ENCODE peak calls at places on chromosomes 13 and 19, in nine cellular contexts. N is colonic mucosa; K is CD8-positive, alpha-beta memory T cell; O is mesendoderm; R is effector memory CD4-positive, alpha-beta T cell; E is right cardiac atrium; G is GM23248; J is brain microvascular endothelial cell; C is PC-3. M is an unnamed sample.
A peak's percentile ranks its signal among the peaks of the same experiment; 100 is the strongest.

GRCh38 chr19:18020212-18021067 is 12.5 kb downstream of the ARRDC2 start:
- DNase-seq in R (no peak), E (peak; percentile 99), N (peak; percentile 69), K (no peak), G (peak; percentile 80), O (no peak), C (no peak), J (peak; percentile 61), M (no peak)

GRCh38 chr13:59982631-59983382 is 180.9 kb downstream of the DIAPH3 start:
- DNase-seq in K (no peak), E (no peak), O (no peak), C (no peak), G (no peak), R (no peak), N (no peak), J (peak; percentile 25), M (no peak)

GRCh38 chr13:74062933-74063332 is 71.3 kb downstream of the KLF12 start:
- DNase-seq in R (no peak), O (no peak), K (peak; percentile 9), N (peak; percentile 24), C (no peak), E (peak; percentile 78), J (peak; percentile 75), G (peak; percentile 82), M (no peak)

GRCh38 chr19:14443632-14444216 is 10.6 kb downstream of the PKN1 start:
- DNase-seq in O (no peak), J (no peak), N (no peak), C (no peak), R (no peak), E (no peak), K (no peak), G (no peak), M (no peak)

GRCh38 chr13:102020611-102021216 is 381.1 kb downstream of the FGF14 start:
- DNase-seq in G (no peak), J (peak; percentile 80), O (no peak), C (peak; percentile 30), E (no peak), K (no peak), N (no peak), R (no peak), M (no peak)

GRCh38 chr13:59914556-59914955 is 249.2 kb downstream of the DIAPH3 start:
- DNase-seq in K (no peak), J (peak; percentile 76), G (peak; percentile 43), N (no peak), O (no peak), R (no peak), E (no peak), C (no peak), M (no peak)

GRCh38 chr13:112743451-112744305 is 53.8 kb downstream of the ATP11A start:
- DNase-seq in G (no peak), C (no peak), K (no peak), O (no peak), N (no peak), E (no peak), J (no peak), R (no peak), M (no peak)

GRCh38 chr19:34998777-34999497 is 1.2 kb upstream of the GRAMD1A start:
- DNase-seq in K (no peak), G (no peak), O (no peak), R (no peak), C (no peak), J (no peak), E (peak; percentile 26), N (peak; percentile 25), M (no peak)

GRCh38 chr19:4575267-4575793 is 15.8 kb upstream of the SEMA6B start:
- DNase-seq in N (no peak), E (peak; percentile 83), O (peak; percentile 99), C (peak; percentile 90), K (no peak), G (peak; percentile 87), J (peak; percentile 95), R (no peak), M (peak; percentile 92)

GRCh38 chr19:55831846-55832245 is at the start of gene NLRP11:
- DNase-seq in R (no peak), C (no peak), J (no peak), O (no peak), G (no peak), K (no peak), N (no peak), E (no peak), M (no peak)
- H3K27ac ChIP-seq in R (no peak within 1 kb of the TSS), C (no peak within 1 kb of the TSS), J (no peak within 1 kb of the TSS), O (no peak within 1 kb of the TSS), G (no peak within 1 kb of the TSS), K (no peak within 1 kb of the TSS), N (no peak within 1 kb of the TSS), E (no peak within 1 kb of the TSS), M (no peak within 1 kb of the TSS)

GRCh38 chr13:28494537-28494860 is 429 bp downstream of the FLT1 start:
- DNase-seq in K (no peak), C (no peak), N (no peak), E (no peak), O (no peak), R (no peak), J (no peak), G (peak; percentile 59), M (no peak)
- H3K27ac ChIP-seq in K (no peak overlapping the region), C (no peak overlapping the region), N (no peak overlapping the region), E (peak overlapping the region; percentile 31), O (no peak overlapping the region), R (no peak overlapping the region), J (no peak overlapping the region), G (no peak overlapping the region), M (no peak overlapping the region)

GRCh38 chr19:23318143-23318542 is 67.9 kb upstream of the ZNF724 start:
- DNase-seq in J (no peak), O (no peak), K (no peak), C (peak; percentile 38), G (peak; percentile 7), N (no peak), R (no peak), E (no peak), M (peak; percentile 6)
- H3K27ac ChIP-seq in J (no peak overlapping the region), O (no peak overlapping the region), K (no peak overlapping the region), C (no peak overlapping the region), G (no peak overlapping the region), N (no peak overlapping the region), R (no peak overlapping the region), E (no peak overlapping the region), M (no peak overlapping the region)

GRCh38 chr19:13058951-13059660 is 43.6 kb downstream of the LYL1 start:
- DNase-seq in E (peak; percentile 54), K (no peak), G (no peak), R (no peak), O (no peak), N (no peak), J (no peak), C (no peak), M (no peak)
- H3K27ac ChIP-seq in E (peak overlapping the region; percentile 6), K (no peak overlapping the region), G (peak overlapping the region; percentile 67), R (no peak overlapping the region), O (no peak overlapping the region), N (no peak overlapping the region), J (no peak overlapping the region), C (no peak overlapping the region), M (peak overlapping the region; percentile 100)

GRCh38 chr19:29530549-29531457 is 5.0 kb downstream of the VSTM2B start:
- DNase-seq in J (no peak), E (no peak), K (no peak), G (no peak), C (no peak), R (no peak), N (no peak), O (peak; percentile 25), M (no peak)
- H3K27ac ChIP-seq in J (no peak overlapping the region), E (no peak overlapping the region), K (no peak overlapping the region), G (no peak overlapping the region), C (no peak overlapping the region), R (no peak overlapping the region), N (no peak overlapping the region), O (no peak overlapping the region), M (no peak overlapping the region)

DNA sequence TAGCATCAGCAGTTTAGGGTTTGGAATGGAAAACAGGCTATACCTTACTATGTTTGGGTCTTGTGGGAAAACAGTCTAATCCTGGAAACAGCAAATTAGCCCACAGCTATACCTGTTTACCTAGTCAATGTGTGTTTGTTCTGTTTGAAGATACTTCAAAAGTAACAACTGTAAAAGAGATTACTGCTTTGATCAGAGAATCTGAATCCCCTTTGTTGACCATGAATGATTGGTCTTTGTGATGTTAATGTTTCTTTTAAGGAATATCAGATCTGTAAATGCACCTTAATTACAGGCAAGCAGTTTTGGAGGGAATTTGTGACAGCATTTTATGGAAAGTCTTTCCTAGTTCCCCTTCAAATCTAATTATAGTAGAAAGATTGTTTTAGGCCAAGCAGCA is 20.7 kb upstream of the KLF5 start:
- DNase-seq in R (no peak), J (no peak), C (no peak), O (no peak), E (no peak), K (no peak), G (no peak), N (no peak), M (no peak)
- H3K27ac ChIP-seq in R (no peak overlapping the region), J (no peak overlapping the region), C (no peak overlapping the region), O (no peak overlapping the region), E (no peak overlapping the region), K (no peak overlapping the region), G (no peak overlapping the region), N (no peak overlapping the region), M (no peak overlapping the region)

DNA sequence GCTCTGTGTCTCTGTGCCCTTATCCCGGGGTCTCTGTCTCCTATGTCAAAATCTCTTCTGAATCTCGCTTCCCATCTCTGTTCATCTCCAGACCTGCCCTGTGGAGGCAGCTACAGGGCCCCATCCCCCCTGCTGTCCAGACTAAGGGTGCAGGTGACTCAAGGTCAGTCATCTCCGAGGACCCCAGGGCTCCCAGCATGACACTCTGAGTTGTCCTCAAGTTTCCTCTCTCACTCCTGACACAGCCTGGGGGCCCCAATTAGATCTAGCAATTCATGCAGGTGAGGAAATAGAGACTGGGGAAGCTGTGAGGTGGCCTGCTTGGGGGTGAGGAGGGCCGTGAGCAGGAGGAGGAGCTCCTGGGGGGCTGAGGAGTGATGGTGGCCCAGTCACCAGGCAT is 2.1 kb upstream of the CNFN start:
- DNase-seq in C (no peak), J (no peak), K (no peak), N (no peak), O (no peak), R (no peak), G (no peak), E (peak; percentile 2), M (no peak)
- H3K27ac ChIP-seq in C (no peak overlapping the region), J (no peak overlapping the region), K (no peak overlapping the region), N (no peak overlapping the region), O (no peak overlapping the region), R (no peak overlapping the region), G (no peak overlapping the region), E (no peak overlapping the region), M (no peak overlapping the region)

DNA sequence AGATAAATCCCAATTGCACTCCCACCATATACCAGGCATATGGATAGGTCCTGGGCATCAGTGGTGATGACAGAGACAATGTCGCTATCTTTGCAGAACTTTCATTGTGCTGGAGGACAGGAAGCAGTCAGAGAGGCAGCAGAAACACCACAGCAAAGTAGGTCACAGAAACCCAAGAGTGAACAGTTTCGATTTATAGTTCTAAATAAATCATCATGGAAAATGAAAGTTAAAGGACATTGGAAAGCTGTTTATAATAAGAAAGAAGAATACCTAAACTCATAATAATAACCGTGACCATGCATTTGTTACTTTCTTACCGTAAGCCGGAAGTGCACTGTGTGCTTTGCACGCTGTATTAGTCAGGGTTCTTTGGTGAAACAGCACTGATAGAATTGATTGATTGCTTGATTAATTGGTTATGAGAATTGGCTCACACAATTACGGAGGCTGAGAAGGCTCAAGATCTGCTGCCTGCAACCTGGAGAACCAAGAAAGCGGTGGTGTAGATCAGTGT is 38.9 kb downstream of the ALOX5AP start:
- DNase-seq in J (no peak), O (no peak), K (peak; percentile 12), E (no peak), N (no peak), C (no peak), G (no peak), R (no peak), M (no peak)
- H3K27ac ChIP-seq in J (no peak overlapping the region), O (no peak overlapping the region), K (peak overlapping the region; percentile 28), E (no peak overlapping the region), N (no peak overlapping the region), C (no peak overlapping the region), G (no peak overlapping the region), R (peak overlapping the region; percentile 38), M (no peak overlapping the region)

GRCh38 chr19:49150106-49150943 is 4.9 kb downstream of the HRC start:
- DNase-seq in K (peak; percentile 51), C (peak; percentile 86), O (peak; percentile 92), R (peak; percentile 20), N (peak; percentile 94), J (peak; percentile 64), E (peak; percentile 94), G (peak; percentile 85), M (peak; percentile 84)
- H3K27ac ChIP-seq in K (peak overlapping the region; percentile 19), C (peak overlapping the region; percentile 44), O (no peak overlapping the region), R (no peak overlapping the region), N (peak overlapping the region; percentile 92), J (no peak overlapping the region), E (peak overlapping the region; percentile 85), G (no peak overlapping the region), M (peak overlapping the region; percentile 87)

M was measured in RWPE1.